ENCODE peak calls at places on chromosome 13, in four cellular contexts. One of them, this sample, is unnamed.

GRCh38 chr13:98632971-98633370 is 56.1 kb upstream of the STK24 start:
- DNase-seq in HCT116: no peak
- DNase-seq in HepG2: no peak
- DNase-seq in K562: no peak
- DNase-seq in this sample: no peak

GRCh38 chr13:73141292-73141771 is 82.5 kb downstream of the KLF5 start:
- DNase-seq in HCT116: no peak
- DNase-seq in HepG2: peak
- DNase-seq in K562: no peak
- DNase-seq in this sample: no peak

GRCh38 chr13:98484289-98485219 is 92.4 kb downstream of the STK24 start:
- DNase-seq in HCT116: peak
- DNase-seq in HepG2: peak
- DNase-seq in K562: peak
- DNase-seq in this sample: peak

GRCh38 chr13:114147803-114148520 is 15.5 kb upstream of the RASA3 start:
- DNase-seq in HCT116: no peak
- DNase-seq in HepG2: no peak
- DNase-seq in K562: no peak
- DNase-seq in this sample: no peak

GRCh38 chr13:34300559-34300958 is 482.6 kb downstream of the RFC3 start:
- DNase-seq in HCT116: no peak
- DNase-seq in HepG2: peak
- DNase-seq in K562: no peak
- DNase-seq in this sample: no peak

GRCh38 chr13:114001331-114002008 is 27.6 kb upstream of the C13orf46 start:
- DNase-seq in HCT116: no peak
- DNase-seq in HepG2: no peak
- DNase-seq in K562: no peak
- DNase-seq in this sample: no peak

GRCh38 chr13:31278874-31279273 is 79.1 kb downstream of the B3GLCT start:
- DNase-seq in HCT116: no peak
- DNase-seq in HepG2: no peak
- DNase-seq in K562: no peak
- DNase-seq in this sample: no peak

GRCh38 chr13:85755123-85755522 is 44.1 kb downstream of the SLITRK6 start:
- DNase-seq in HCT116: no peak
- DNase-seq in HepG2: no peak
- DNase-seq in K562: no peak
- DNase-seq in this sample: no peak

GRCh38 chr13:53920916-53921315 is 892.3 kb downstream of the OLFM4 start:
- DNase-seq in HCT116: no peak
- DNase-seq in HepG2: no peak
- DNase-seq in K562: no peak
- DNase-seq in this sample: no peak

GRCh38 chr13:23567792-23568480 is 2.3 kb upstream of the TNFRSF19 start:
- DNase-seq in HCT116: no peak
- DNase-seq in HepG2: peak
- DNase-seq in K562: no peak
- DNase-seq in this sample: no peak

GRCh38 chr13:23572836-23573235 is 2.6 kb downstream of the TNFRSF19 start:
- DNase-seq in HCT116: no peak
- DNase-seq in HepG2: peak
- DNase-seq in K562: no peak
- DNase-seq in this sample: no peak

GRCh38 chr13:23570931-23571330 is 719 bp downstream of the TNFRSF19 start:
- DNase-seq in HCT116: no peak
- DNase-seq in HepG2: peak
- DNase-seq in K562: no peak
- DNase-seq in this sample: no peak

GRCh38 chr13:23574421-23574820 is 4.2 kb downstream of the TNFRSF19 start:
- DNase-seq in HCT116: no peak
- DNase-seq in HepG2: no peak
- DNase-seq in K562: no peak
- DNase-seq in this sample: no peak

GRCh38 chr13:23570099-23570926 is at the start of gene TNFRSF19:
- DNase-seq in HCT116: no peak
- DNase-seq in HepG2: peak
- DNase-seq in K562: peak
- DNase-seq in this sample: no peak
- TF ChIP-seq TCF7L2 in HCT116: no peak
- TF ChIP-seq TCF7L2 in HepG2: peak
- TF ChIP-seq TCF7L2 in K562: no peak
- TF ChIP-seq TCF7L2 in this sample: peak

GRCh38 chr13:110307697-110308376 is 753 bp downstream of the COL4A2 start:
- DNase-seq in HCT116: no peak
- DNase-seq in HepG2: no peak
- DNase-seq in K562: no peak
- DNase-seq in this sample: no peak

GRCh38 chr13:110308377-110309158 is 1.5 kb downstream of the COL4A2 start:
- DNase-seq in HCT116: no peak
- DNase-seq in HepG2: no peak
- DNase-seq in K562: no peak
- DNase-seq in this sample: no peak

GRCh38 chr13:110305949-110306339 is 1.0 kb downstream of the COL4A1 start:
- DNase-seq in HCT116: no peak
- DNase-seq in HepG2: no peak
- DNase-seq in K562: no peak
- DNase-seq in this sample: no peak

GRCh38 chr13:110306340-110306959 is 507 bp downstream of the COL4A1 start:
- DNase-seq in HCT116: no peak
- DNase-seq in HepG2: no peak
- DNase-seq in K562: no peak
- DNase-seq in this sample: no peak

GRCh38 chr13:110306960-110307696 is at the start of the genes COL4A1 and COL4A2:
- DNase-seq in HCT116: no peak
- DNase-seq in HepG2: no peak
- DNase-seq in K562: no peak
- DNase-seq in this sample: no peak
- H3K27ac ChIP-seq in HCT116: no peak
- H3K27ac ChIP-seq in HepG2: no peak
- H3K27ac ChIP-seq in K562: no peak
- H3K27ac ChIP-seq in this sample: no peak

DNA sequence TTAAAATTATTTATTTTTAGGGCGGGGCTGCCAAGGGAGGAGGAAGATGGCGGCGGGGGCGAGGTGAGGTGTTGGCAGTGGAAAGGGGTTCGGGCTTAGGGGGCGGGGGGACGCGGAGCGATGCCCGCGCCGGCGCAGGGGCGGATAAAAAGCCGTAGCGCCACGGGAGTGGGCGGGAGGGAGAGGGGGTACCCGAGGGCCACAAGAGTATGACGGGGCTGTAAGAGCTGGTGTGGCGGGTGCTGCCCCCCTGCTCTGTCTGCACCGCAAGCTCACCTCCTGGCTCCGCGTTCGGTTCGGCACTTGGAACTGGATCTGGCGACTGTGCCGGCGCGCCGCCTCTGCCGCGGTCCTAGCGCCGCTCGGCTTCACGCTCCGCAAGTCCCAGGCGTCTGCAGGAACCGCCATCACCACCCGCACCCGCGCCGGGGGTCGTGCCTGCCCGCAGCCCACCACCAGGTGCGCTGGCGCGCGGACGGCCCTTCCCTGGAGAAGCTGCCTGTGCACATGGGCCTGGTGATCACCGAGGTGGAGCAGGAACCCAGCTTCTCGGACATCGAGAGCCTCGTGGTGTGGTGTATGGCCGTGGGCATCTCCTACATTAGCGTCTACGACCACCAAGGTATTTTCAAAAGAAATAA is 265.2 kb upstream of the SGCG start:
- DNase-seq in HCT116: peak
- DNase-seq in HepG2: no peak
- DNase-seq in K562: peak
- DNase-seq in this sample: no peak
- TF ChIP-seq TCF7L2 in HCT116: peak
- TF ChIP-seq TCF7L2 in HepG2: no peak
- TF ChIP-seq TCF7L2 in K562: no peak
- TF ChIP-seq TCF7L2 in this sample: peak

GRCh38 chr13:39655041-39655568 is 357 bp upstream of the COG6 start:
- DNase-seq in HCT116: no peak
- DNase-seq in HepG2: no peak
- DNase-seq in K562: peak
- DNase-seq in this sample: no peak
- H3K27ac ChIP-seq in HCT116: no peak
- H3K27ac ChIP-seq in HepG2: no peak
- H3K27ac ChIP-seq in K562: no peak
- H3K27ac ChIP-seq in this sample: peak

DNA sequence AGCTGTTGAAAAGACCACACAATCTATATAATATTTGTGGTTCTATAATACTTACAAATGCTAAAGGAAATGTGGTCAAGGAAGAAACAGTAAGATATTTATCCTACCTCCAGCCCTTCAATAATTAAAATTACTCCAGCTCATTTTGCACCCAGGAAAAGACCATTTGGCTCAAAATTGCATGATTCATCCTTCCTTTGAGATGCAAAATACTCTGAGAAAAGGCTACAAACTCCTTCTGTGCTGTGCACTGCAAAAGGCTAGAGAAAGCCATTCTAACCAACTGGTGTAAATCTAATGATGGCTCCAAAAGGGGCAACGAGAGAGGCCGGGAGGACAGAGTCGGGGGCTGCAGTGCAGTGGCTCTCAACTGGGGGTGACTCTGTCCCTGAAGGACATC is 32.7 kb downstream of the SLC7A1 start:
- DNase-seq in HCT116: no peak
- DNase-seq in HepG2: no peak
- DNase-seq in K562: no peak
- DNase-seq in this sample: no peak
- TF ChIP-seq TCF7L2 in HCT116: no peak
- TF ChIP-seq TCF7L2 in HepG2: no peak
- TF ChIP-seq TCF7L2 in K562: no peak
- TF ChIP-seq TCF7L2 in this sample: no peak

GRCh38 chr13:48431431-48431830 is 18.5 kb upstream of the LPAR6 start:
- DNase-seq in HCT116: no peak
- DNase-seq in HepG2: peak
- DNase-seq in K562: no peak
- DNase-seq in this sample: no peak
- H3K27ac ChIP-seq in HCT116: no peak
- H3K27ac ChIP-seq in HepG2: peak
- H3K27ac ChIP-seq in K562: no peak
- H3K27ac ChIP-seq in this sample: no peak

GRCh38 chr13:112742583-112742982 is 52.7 kb downstream of the ATP11A start:
- DNase-seq in HCT116: no peak
- DNase-seq in HepG2: no peak
- DNase-seq in K562: no peak
- DNase-seq in this sample: no peak

GRCh38 chr13:112740502-112741131 is 50.8 kb downstream of the ATP11A start:
- DNase-seq in HCT116: no peak
- DNase-seq in HepG2: no peak
- DNase-seq in K562: peak
- DNase-seq in this sample: no peak

GRCh38 chr13:112741835-112742570 is 52.2 kb downstream of the ATP11A start:
- DNase-seq in HCT116: no peak
- DNase-seq in HepG2: no peak
- DNase-seq in K562: no peak
- DNase-seq in this sample: no peak

GRCh38 chr13:112743451-112744305 is 53.8 kb downstream of the ATP11A start:
- DNase-seq in HCT116: no peak
- DNase-seq in HepG2: no peak
- DNase-seq in K562: no peak
- DNase-seq in this sample: no peak

DNA sequence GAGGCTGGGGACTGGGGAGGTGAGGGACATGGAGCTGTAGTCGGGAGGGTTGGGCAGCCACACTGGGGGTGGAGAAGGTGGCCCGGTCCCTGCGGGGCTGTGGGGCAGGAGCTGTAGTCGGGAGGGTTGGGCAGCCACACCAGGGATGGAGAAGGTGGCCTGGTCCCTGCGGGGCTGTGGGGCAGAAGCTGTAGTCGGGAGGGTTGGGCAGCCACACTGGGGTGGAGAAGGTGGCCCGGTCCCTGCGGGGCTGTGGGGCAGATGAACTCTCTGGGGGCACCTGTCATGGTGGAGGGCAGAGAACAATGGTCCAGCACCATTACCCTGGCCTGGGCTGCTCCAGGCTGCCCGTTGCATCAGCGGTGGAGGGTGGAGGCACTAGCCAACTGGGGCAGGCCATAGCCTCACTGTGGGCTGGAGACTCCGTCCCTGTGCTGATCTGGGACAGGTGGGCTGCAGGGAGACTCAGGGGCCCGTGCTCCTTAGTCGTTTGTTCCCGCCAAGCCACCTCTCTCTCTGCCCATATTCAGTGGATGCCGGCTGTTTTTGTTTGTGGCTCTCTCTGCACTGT is 51.4 kb downstream of the ATP11A start:
- DNase-seq in HCT116: no peak
- DNase-seq in HepG2: no peak
- DNase-seq in K562: no peak
- DNase-seq in this sample: no peak
- TF ChIP-seq TCF7L2 in HCT116: no peak
- TF ChIP-seq TCF7L2 in HepG2: no peak
- TF ChIP-seq TCF7L2 in K562: no peak
- TF ChIP-seq TCF7L2 in this sample: no peak

GRCh38 chr13:103961784-103962183 is 895.6 kb upstream of the SLC10A2 start:
- DNase-seq in HCT116: no peak
- DNase-seq in HepG2: no peak
- DNase-seq in K562: no peak
- DNase-seq in this sample: no peak
- H3K27ac ChIP-seq in HCT116: no peak
- H3K27ac ChIP-seq in HepG2: no peak
- H3K27ac ChIP-seq in K562: no peak
- H3K27ac ChIP-seq in this sample: no peak

This sample was measured in Panc1.